ENCODE peak calls at places on chromosomes 5 and 9, in ten cellular contexts. One of them, this sample, is unnamed.

GRCh38 chr9:3290231-3290840 is 235.5 kb downstream of the RFX3 start:
- DNase-seq in mammary epithelial cell: no peak
- DNase-seq in WERI-Rb-1: no peak
- DNase-seq in OCI-LY7: no peak
- DNase-seq in PC-9: no peak
- DNase-seq in tibial artery: no peak
- DNase-seq in A549: no peak
- DNase-seq in left ventricle myocardium inferior: no peak
- DNase-seq in heart left ventricle: no peak
- DNase-seq in astrocyte of the cerebellum: no peak
- DNase-seq in this sample: no peak

GRCh38 chr9:124210697-124211096 is 47.1 kb upstream of the NEK6 start:
- DNase-seq in astrocyte of the cerebellum: no peak
- DNase-seq in left ventricle myocardium inferior: no peak
- DNase-seq in PC-9: no peak
- DNase-seq in tibial artery: no peak
- DNase-seq in A549: no peak
- DNase-seq in OCI-LY7: no peak
- DNase-seq in WERI-Rb-1: no peak
- DNase-seq in heart left ventricle: no peak
- DNase-seq in mammary epithelial cell: no peak
- DNase-seq in this sample: no peak

GRCh38 chr9:133700861-133701320 is 37.3 kb downstream of the SARDH start:
- DNase-seq in left ventricle myocardium inferior: no peak
- DNase-seq in tibial artery: peak
- DNase-seq in astrocyte of the cerebellum: no peak
- DNase-seq in A549: no peak
- DNase-seq in mammary epithelial cell: no peak
- DNase-seq in heart left ventricle: no peak
- DNase-seq in WERI-Rb-1: no peak
- DNase-seq in OCI-LY7: peak
- DNase-seq in PC-9: no peak
- DNase-seq in this sample: no peak

GRCh38 chr5:154587123-154587725 is 109.2 kb upstream of the HAND1 start:
- DNase-seq in OCI-LY7: no peak
- DNase-seq in A549: no peak
- DNase-seq in left ventricle myocardium inferior: no peak
- DNase-seq in mammary epithelial cell: no peak
- DNase-seq in heart left ventricle: no peak
- DNase-seq in astrocyte of the cerebellum: no peak
- DNase-seq in PC-9: no peak
- DNase-seq in tibial artery: no peak
- DNase-seq in WERI-Rb-1: no peak
- DNase-seq in this sample: no peak

GRCh38 chr5:123997354-123998215 is 485.6 kb downstream of the CSNK1G3 start:
- DNase-seq in OCI-LY7: no peak
- DNase-seq in left ventricle myocardium inferior: no peak
- DNase-seq in A549: no peak
- DNase-seq in tibial artery: no peak
- DNase-seq in mammary epithelial cell: peak
- DNase-seq in heart left ventricle: no peak
- DNase-seq in PC-9: peak
- DNase-seq in astrocyte of the cerebellum: peak
- DNase-seq in WERI-Rb-1: no peak
- DNase-seq in this sample: peak

GRCh38 chr5:128572546-128573339 is 34.7 kb upstream of the FBN2 start:
- DNase-seq in astrocyte of the cerebellum: no peak
- DNase-seq in PC-9: no peak
- DNase-seq in heart left ventricle: no peak
- DNase-seq in WERI-Rb-1: no peak
- DNase-seq in A549: no peak
- DNase-seq in left ventricle myocardium inferior: no peak
- DNase-seq in tibial artery: no peak
- DNase-seq in OCI-LY7: no peak
- DNase-seq in mammary epithelial cell: no peak
- DNase-seq in this sample: no peak

GRCh38 chr5:177354256-177354655 is 2.8 kb upstream of the LMAN2 start:
- DNase-seq in OCI-LY7: no peak
- DNase-seq in left ventricle myocardium inferior: no peak
- DNase-seq in A549: no peak
- DNase-seq in mammary epithelial cell: no peak
- DNase-seq in WERI-Rb-1: no peak
- DNase-seq in astrocyte of the cerebellum: no peak
- DNase-seq in PC-9: no peak
- DNase-seq in heart left ventricle: no peak
- DNase-seq in tibial artery: no peak
- DNase-seq in this sample: no peak

GRCh38 chr9:129962889-129963703 is 79.9 kb downstream of the FNBP1 start:
- DNase-seq in OCI-LY7: peak
- DNase-seq in left ventricle myocardium inferior: peak
- DNase-seq in PC-9: no peak
- DNase-seq in mammary epithelial cell: peak
- DNase-seq in heart left ventricle: peak
- DNase-seq in astrocyte of the cerebellum: no peak
- DNase-seq in tibial artery: peak
- DNase-seq in A549: no peak
- DNase-seq in WERI-Rb-1: no peak
- DNase-seq in this sample: no peak

GRCh38 chr5:141713616-141714309 is 31.7 kb upstream of the ARAP3 start:
- DNase-seq in left ventricle myocardium inferior: no peak
- DNase-seq in astrocyte of the cerebellum: no peak
- DNase-seq in PC-9: peak
- DNase-seq in heart left ventricle: no peak
- DNase-seq in WERI-Rb-1: no peak
- DNase-seq in tibial artery: no peak
- DNase-seq in OCI-LY7: no peak
- DNase-seq in mammary epithelial cell: peak
- DNase-seq in A549: no peak
- DNase-seq in this sample: no peak

GRCh38 chr5:59483971-59484472 is 409.5 kb downstream of the PDE4D start:
- DNase-seq in PC-9: no peak
- DNase-seq in OCI-LY7: no peak
- DNase-seq in mammary epithelial cell: peak
- DNase-seq in WERI-Rb-1: no peak
- DNase-seq in A549: no peak
- DNase-seq in tibial artery: no peak
- DNase-seq in left ventricle myocardium inferior: no peak
- DNase-seq in heart left ventricle: no peak
- DNase-seq in astrocyte of the cerebellum: peak
- DNase-seq in this sample: no peak

GRCh38 chr9:15155826-15156225 is 151.2 kb downstream of the TTC39B start:
- DNase-seq in WERI-Rb-1: no peak
- DNase-seq in A549: no peak
- DNase-seq in left ventricle myocardium inferior: no peak
- DNase-seq in tibial artery: peak
- DNase-seq in OCI-LY7: no peak
- DNase-seq in mammary epithelial cell: no peak
- DNase-seq in heart left ventricle: peak
- DNase-seq in PC-9: no peak
- DNase-seq in astrocyte of the cerebellum: no peak
- DNase-seq in this sample: no peak

DNA sequence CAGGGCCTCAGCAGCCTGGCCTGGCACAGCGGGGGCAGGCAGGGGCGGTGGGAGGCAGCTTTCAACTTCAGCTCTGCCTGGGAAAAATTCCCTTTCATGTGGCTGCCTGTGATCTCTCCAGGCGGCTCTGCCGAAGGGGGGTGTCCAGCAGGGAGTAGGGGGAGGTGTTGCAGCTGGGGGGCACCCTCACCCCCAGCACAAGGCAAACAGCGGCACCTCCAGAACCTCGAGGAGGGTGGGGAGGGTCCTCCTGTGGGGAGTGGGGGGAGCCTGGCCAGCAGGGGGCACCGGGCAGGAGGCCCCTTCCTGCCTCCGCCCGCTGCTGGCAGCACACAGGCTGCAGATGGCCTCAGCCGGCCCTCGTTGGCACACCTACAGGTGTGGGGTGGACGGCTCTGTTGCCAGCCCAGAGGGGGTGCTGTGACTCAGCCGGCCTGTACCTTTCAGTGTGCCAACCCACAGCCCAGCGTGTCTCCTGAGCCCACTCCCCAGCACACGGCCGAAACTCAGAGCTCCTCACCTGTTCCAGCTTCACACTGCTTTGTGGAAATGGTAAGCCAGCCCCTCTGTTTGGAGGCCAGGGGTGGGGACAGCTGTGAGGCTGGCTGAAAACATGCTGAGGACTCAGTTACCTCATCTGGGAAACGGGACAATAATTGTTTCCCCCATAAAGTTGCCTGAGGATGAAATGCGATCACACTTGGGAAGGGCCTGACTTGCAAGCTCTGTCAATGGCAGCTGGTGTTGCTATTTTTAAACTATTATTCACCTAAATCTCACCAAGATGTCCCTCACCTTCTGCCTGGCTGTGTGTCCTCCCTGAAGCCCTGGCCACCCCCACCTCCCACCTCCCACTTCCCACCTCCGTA is 37.0 kb downstream of the CXXC5 start:
- DNase-seq in heart left ventricle: peak
- DNase-seq in A549: no peak
- DNase-seq in mammary epithelial cell: no peak
- DNase-seq in tibial artery: no peak
- DNase-seq in WERI-Rb-1: no peak
- DNase-seq in astrocyte of the cerebellum: no peak
- DNase-seq in OCI-LY7: no peak
- DNase-seq in PC-9: no peak
- DNase-seq in left ventricle myocardium inferior: peak
- DNase-seq in this sample: no peak
- TF ChIP-seq CTCF in heart left ventricle: peak
- TF ChIP-seq CTCF in A549: no peak
- TF ChIP-seq CTCF in mammary epithelial cell: no peak
- TF ChIP-seq CTCF in tibial artery: no peak
- TF ChIP-seq CTCF in WERI-Rb-1: peak
- TF ChIP-seq CTCF in astrocyte of the cerebellum: peak
- TF ChIP-seq CTCF in OCI-LY7: peak
- TF ChIP-seq CTCF in PC-9: peak
- TF ChIP-seq CTCF in left ventricle myocardium inferior: peak
- TF ChIP-seq CTCF in this sample: no peak

GRCh38 chr5:62305715-62306493 is at the start of gene KIF2A:
- DNase-seq in A549: peak
- DNase-seq in astrocyte of the cerebellum: peak
- DNase-seq in mammary epithelial cell: peak
- DNase-seq in PC-9: peak
- DNase-seq in heart left ventricle: peak
- DNase-seq in left ventricle myocardium inferior: peak
- DNase-seq in OCI-LY7: peak
- DNase-seq in tibial artery: peak
- DNase-seq in WERI-Rb-1: peak
- DNase-seq in this sample: peak
- TF ChIP-seq CTCF in A549: no peak
- TF ChIP-seq CTCF in astrocyte of the cerebellum: no peak
- TF ChIP-seq CTCF in mammary epithelial cell: no peak
- TF ChIP-seq CTCF in PC-9: no peak
- TF ChIP-seq CTCF in heart left ventricle: peak
- TF ChIP-seq CTCF in left ventricle myocardium inferior: peak
- TF ChIP-seq CTCF in OCI-LY7: no peak
- TF ChIP-seq CTCF in tibial artery: peak
- TF ChIP-seq CTCF in WERI-Rb-1: peak
- TF ChIP-seq CTCF in this sample: no peak

GRCh38 chr9:19030899-19031298 is 2.1 kb downstream of the SAXO1 start:
- DNase-seq in heart left ventricle: no peak
- DNase-seq in A549: no peak
- DNase-seq in astrocyte of the cerebellum: no peak
- DNase-seq in WERI-Rb-1: no peak
- DNase-seq in PC-9: no peak
- DNase-seq in OCI-LY7: no peak
- DNase-seq in tibial artery: no peak
- DNase-seq in mammary epithelial cell: peak
- DNase-seq in left ventricle myocardium inferior: no peak
- DNase-seq in this sample: no peak

GRCh38 chr9:19027825-19028224 is 5.2 kb downstream of the SAXO1 start:
- DNase-seq in WERI-Rb-1: no peak
- DNase-seq in left ventricle myocardium inferior: no peak
- DNase-seq in astrocyte of the cerebellum: no peak
- DNase-seq in OCI-LY7: no peak
- DNase-seq in tibial artery: no peak
- DNase-seq in A549: no peak
- DNase-seq in heart left ventricle: no peak
- DNase-seq in mammary epithelial cell: no peak
- DNase-seq in PC-9: no peak
- DNase-seq in this sample: no peak

GRCh38 chr9:19026375-19026774 is 6.6 kb downstream of the SAXO1 start:
- DNase-seq in mammary epithelial cell: no peak
- DNase-seq in tibial artery: no peak
- DNase-seq in PC-9: no peak
- DNase-seq in WERI-Rb-1: no peak
- DNase-seq in left ventricle myocardium inferior: no peak
- DNase-seq in OCI-LY7: no peak
- DNase-seq in astrocyte of the cerebellum: no peak
- DNase-seq in A549: no peak
- DNase-seq in heart left ventricle: no peak
- DNase-seq in this sample: no peak

GRCh38 chr9:19032411-19032810 is 598 bp downstream of the SAXO1 start:
- DNase-seq in A549: no peak
- DNase-seq in mammary epithelial cell: no peak
- DNase-seq in tibial artery: no peak
- DNase-seq in heart left ventricle: no peak
- DNase-seq in WERI-Rb-1: no peak
- DNase-seq in OCI-LY7: no peak
- DNase-seq in PC-9: no peak
- DNase-seq in left ventricle myocardium inferior: no peak
- DNase-seq in astrocyte of the cerebellum: no peak
- DNase-seq in this sample: no peak

DNA sequence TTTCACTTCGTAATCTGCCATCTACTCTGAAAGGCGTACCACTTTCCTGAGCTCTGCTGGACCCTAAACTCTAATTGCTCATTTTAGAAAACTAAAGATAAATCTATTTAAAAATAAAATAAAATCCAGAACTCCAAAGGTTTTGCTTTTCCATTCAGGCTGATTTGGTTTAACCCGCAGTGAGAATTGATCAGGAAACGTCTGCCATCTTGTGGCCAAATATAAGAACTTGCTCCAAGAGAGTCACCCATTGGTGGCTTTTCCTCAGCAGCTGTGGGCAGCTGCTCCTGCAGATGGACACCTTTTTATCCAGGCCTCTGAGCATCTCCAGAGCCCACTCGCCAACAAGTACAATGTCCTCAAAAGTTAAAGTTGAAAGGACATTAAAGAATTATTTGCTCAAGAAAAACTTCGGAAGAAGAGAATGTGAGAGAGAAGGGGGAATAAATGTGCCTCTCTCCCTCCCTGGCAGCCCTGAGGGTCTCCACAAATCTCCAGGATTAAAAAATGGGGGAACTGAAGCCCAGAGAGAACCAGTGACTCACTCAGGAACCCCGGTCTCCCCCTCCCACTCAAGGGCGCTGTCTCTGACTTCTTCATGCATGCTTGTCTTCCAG is 4.1 kb downstream of the SAXO1 start:
- DNase-seq in heart left ventricle: peak
- DNase-seq in OCI-LY7: peak
- DNase-seq in left ventricle myocardium inferior: no peak
- DNase-seq in WERI-Rb-1: peak
- DNase-seq in A549: peak
- DNase-seq in tibial artery: no peak
- DNase-seq in mammary epithelial cell: peak
- DNase-seq in astrocyte of the cerebellum: peak
- DNase-seq in PC-9: peak
- DNase-seq in this sample: peak
- TF ChIP-seq CTCF in heart left ventricle: peak
- TF ChIP-seq CTCF in OCI-LY7: peak
- TF ChIP-seq CTCF in left ventricle myocardium inferior: peak
- TF ChIP-seq CTCF in WERI-Rb-1: peak
- TF ChIP-seq CTCF in A549: peak
- TF ChIP-seq CTCF in tibial artery: peak
- TF ChIP-seq CTCF in mammary epithelial cell: peak
- TF ChIP-seq CTCF in astrocyte of the cerebellum: peak
- TF ChIP-seq CTCF in PC-9: peak
- TF ChIP-seq CTCF in this sample: peak

GRCh38 chr5:106780355-106780754 is 890.4 kb downstream of the EFNA5 start:
- DNase-seq in mammary epithelial cell: no peak
- DNase-seq in tibial artery: no peak
- DNase-seq in astrocyte of the cerebellum: no peak
- DNase-seq in OCI-LY7: no peak
- DNase-seq in left ventricle myocardium inferior: no peak
- DNase-seq in WERI-Rb-1: no peak
- DNase-seq in heart left ventricle: no peak
- DNase-seq in A549: no peak
- DNase-seq in PC-9: peak
- DNase-seq in this sample: no peak
- TF ChIP-seq CTCF in mammary epithelial cell: no peak
- TF ChIP-seq CTCF in tibial artery: no peak
- TF ChIP-seq CTCF in astrocyte of the cerebellum: no peak
- TF ChIP-seq CTCF in OCI-LY7: no peak
- TF ChIP-seq CTCF in left ventricle myocardium inferior: no peak
- TF ChIP-seq CTCF in WERI-Rb-1: no peak
- TF ChIP-seq CTCF in heart left ventricle: no peak
- TF ChIP-seq CTCF in A549: no peak
- TF ChIP-seq CTCF in PC-9: no peak
- TF ChIP-seq CTCF in this sample: no peak